ENCODE peak calls at places on chromosomes 7 and 10, in four cellular contexts. O, X, V and W are unnamed samples.

GRCh38 chr7:30450123-30450982 is 28.2 kb downstream of the NOD1 start:
- DNase-seq in V (no peak), X (no peak), O (no peak), W (no peak)

GRCh38 chr7:101169110-101169837 is 3.9 kb upstream of the VGF start:
- DNase-seq in X (no peak), V (no peak), O (no peak), W (no peak)

GRCh38 chr10:122147731-122148130 is 123.4 kb upstream of the BTBD16 start:
- DNase-seq in O (no peak), V (no peak), X (no peak), W (no peak)

GRCh38 chr10:52688906-52689305 is 83.7 kb downstream of the MBL2 start:
- DNase-seq in O (no peak), V (no peak), X (no peak), W (no peak)

GRCh38 chr7:147563669-147564068 is 1026.9 kb upstream of the C7orf33 start:
- DNase-seq in O (no peak), X (no peak), V (no peak), W (no peak)

GRCh38 chr10:133241501-133242205 is 4.0 kb downstream of the VENTX start:
- DNase-seq in O (no peak), V (no peak), X (peak), W (peak)

GRCh38 chr10:17665742-17666141 is 21.8 kb downstream of the STAM start:
- DNase-seq in X (no peak), V (no peak), O (peak), W (no peak)

GRCh38 chr10:80173441-80173840 is 31.9 kb downstream of the ANXA11 start:
- DNase-seq in V (no peak), X (no peak), O (no peak), W (no peak)

GRCh38 chr7:44581426-44581906 is 565 bp downstream of the TMED4 start:
- DNase-seq in X (peak), O (peak), V (peak), W (peak)

GRCh38 chr10:29120216-29120615 is 168.7 kb upstream of the LYZL1 start:
- DNase-seq in V (no peak), O (no peak), X (no peak), W (no peak)

GRCh38 chr7:3922175-3922635 is 621.2 kb downstream of the SDK1 start:
- DNase-seq in X (no peak), O (peak), V (peak), W (peak)

GRCh38 chr10:119742988-119743646 is 17.3 kb downstream of the INPP5F start:
- DNase-seq in X (no peak), O (no peak), V (no peak), W (no peak)

GRCh38 chr10:124323145-124323725 is 95.5 kb downstream of the OAT start:
- DNase-seq in O (no peak), V (no peak), X (no peak), W (no peak)

GRCh38 chr10:35642023-35642792 is at the start of gene FZD8:
- DNase-seq in X (peak), O (peak), V (peak), W (peak)

GRCh38 chr10:79287973-79288715 is 59.1 kb upstream of the PPIF start:
- DNase-seq in O (no peak), X (no peak), V (no peak), W (no peak)

GRCh38 chr10:100827819-100828743 is 82.7 kb downstream of the PAX2 start:
- DNase-seq in X (peak), O (no peak), V (peak), W (peak)

GRCh38 chr7:134691820-134692705 is 45.4 kb downstream of the BPGM start:
- DNase-seq in O (no peak), V (no peak), X (no peak), W (no peak)

GRCh38 chr7:922334-923107 is 32.0 kb downstream of the ADAP1 start:
- DNase-seq in V (peak), O (no peak), X (no peak), W (peak)

GRCh38 chr7:75658369-75658768 is 80.4 kb downstream of the HIP1 start:
- DNase-seq in X (no peak), O (no peak), V (no peak), W (no peak)

GRCh38 chr10:35355971-35356724 is 19.8 kb downstream of the CCNY start:
- DNase-seq in O (no peak), V (no peak), X (peak), W (peak)

GRCh38 chr10:69100136-69100872 is 12.4 kb downstream of the SRGN start:
- DNase-seq in X (no peak), V (no peak), O (no peak), W (no peak)

GRCh38 chr10:43846187-43846680 is 197.6 kb upstream of the ZNF32 start:
- DNase-seq in O (peak), X (no peak), V (no peak), W (peak)

GRCh38 chr10:34397324-34397723 is 417.8 kb downstream of the PARD3 start:
- DNase-seq in O (no peak), V (no peak), X (no peak), W (no peak)

GRCh38 chr7:26202019-26202985 is 757 bp downstream of the CBX3 start:
- DNase-seq in V (peak), X (peak), O (peak), W (peak)

GRCh38 chr7:154978045-154978444 is 24.9 kb downstream of the PAXIP1 start:
- DNase-seq in X (no peak), O (no peak), V (no peak), W (no peak)

GRCh38 chr10:29535778-29536459 is 98.9 kb downstream of the SVIL start:
- DNase-seq in V (no peak), X (no peak), O (no peak), W (no peak)

GRCh38 chr10:44977287-44978212 is 1.1 kb downstream of the DEPP1 start:
- DNase-seq in X (no peak), O (no peak), V (peak), W (no peak)

GRCh38 chr7:26444554-26444953 is 152.9 kb downstream of the SNX10 start:
- DNase-seq in O (no peak), X (no peak), V (no peak), W (no peak)

DNA sequence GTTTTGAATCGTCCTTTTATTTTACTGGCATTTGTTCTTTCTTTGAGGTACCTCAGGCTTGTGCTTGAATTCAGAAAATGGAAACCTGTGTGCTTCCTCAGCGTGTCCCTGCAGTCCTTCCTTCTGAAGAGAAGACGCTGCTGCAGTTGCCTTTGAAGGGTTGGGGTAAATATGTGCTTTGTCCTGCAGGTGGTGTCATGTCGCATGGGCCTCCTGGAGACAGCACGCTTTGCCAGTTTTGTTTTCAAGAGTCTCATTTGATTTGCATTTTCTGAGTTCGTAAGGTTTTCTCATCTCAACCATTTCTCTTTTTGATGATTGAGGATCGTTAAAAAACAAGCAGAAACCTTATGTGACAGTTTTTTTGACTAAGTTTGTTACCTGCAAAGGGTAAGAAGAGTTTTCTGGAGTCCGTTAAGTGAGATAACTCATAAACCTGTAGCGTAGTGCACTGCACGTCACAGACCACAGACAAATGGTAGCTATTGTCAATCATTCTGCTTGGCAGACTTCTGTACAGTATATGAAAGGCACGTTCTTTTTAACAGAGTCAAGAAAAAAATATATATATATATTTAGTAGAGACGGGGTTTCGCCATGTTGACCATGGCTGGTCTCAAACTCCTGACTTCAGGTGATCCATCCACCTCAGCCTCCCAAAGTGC is 57.0 kb downstream of the CDC123 start:
- DNase-seq in X (peak), O (no peak), V (no peak), W (peak)
- TF ChIP-seq CTCF in X (peak), O (no peak), V (peak), W (peak)

GRCh38 chr10:73802276-73802991 is 9.0 kb downstream of the NDST2 start:
- DNase-seq in O (no peak), X (no peak), V (no peak), W (no peak)
- TF ChIP-seq CTCF in O (no peak), X (no peak), V (no peak), W (no peak)

GRCh38 chr7:24821045-24821853 is 64.0 kb upstream of the GSDME start:
- DNase-seq in O (no peak), X (peak), V (peak), W (peak)
- TF ChIP-seq CTCF in O (no peak), X (no peak), V (peak), W (peak)

GRCh38 chr7:51731086-51731485 is 414.5 kb upstream of the COBL start:
- DNase-seq in X (no peak), O (no peak), V (no peak), W (no peak)

GRCh38 chr7:51727441-51727840 is 410.8 kb upstream of the COBL start:
- DNase-seq in X (no peak), O (no peak), V (no peak), W (no peak)

GRCh38 chr7:51732066-51732465 is 415.5 kb upstream of the COBL start:
- DNase-seq in V (no peak), O (no peak), X (no peak), W (no peak)

DNA sequence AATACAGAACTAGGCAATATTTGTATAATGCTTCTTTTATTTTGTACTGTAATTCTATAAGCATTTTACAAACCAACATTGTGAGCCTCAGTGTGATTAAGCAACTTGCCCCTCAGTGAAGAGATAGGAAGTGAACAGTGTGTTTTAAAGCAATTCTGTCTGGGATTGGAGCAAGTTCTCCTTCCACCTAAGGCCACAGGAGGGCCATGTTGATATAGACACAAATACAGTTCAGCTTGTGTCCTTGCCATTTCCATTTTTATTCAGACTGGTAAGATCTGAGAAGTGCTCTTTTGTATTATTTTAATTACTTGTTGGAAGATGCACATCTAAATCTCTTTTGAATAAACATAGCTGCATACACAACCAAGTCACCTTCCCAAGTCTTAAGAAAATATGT is 416.3 kb upstream of the COBL start:
- DNase-seq in X (no peak), V (no peak), O (no peak), W (no peak)
- TF ChIP-seq CTCF in X (no peak), V (no peak), O (no peak), W (no peak)